ENCODE peak calls at places on chromosomes 11 and 22, in nine cellular contexts. G is K562, A is tibial artery, X is bronchial epithelial cell, T is astrocyte of the spinal cord, W is type B pancreatic cell, L is fibroblast of mammary gland, I is right lobe of liver, Y is psoas muscle. M is an unnamed sample.

GRCh38 chr11:75487366-75487765 is 38.4 kb downstream of the GDPD5 start:
- DNase-seq in G (no peak), A (no peak), X (no peak), T (no peak), W (no peak), L (no peak), I (no peak), Y (no peak), M (no peak)

GRCh38 chr11:75245356-75246005 is 4.9 kb downstream of the TPBGL start:
- DNase-seq in G (no peak), A (peak), X (no peak), T (no peak), W (no peak), L (no peak), I (peak), Y (no peak), M (peak)

GRCh38 chr22:30267382-30268302 is 991 bp upstream of the OSM start:
- DNase-seq in G (no peak), A (no peak), X (no peak), T (no peak), W (no peak), L (no peak), I (no peak), Y (no peak), M (no peak)

GRCh38 chr11:86955111-86955673 is at the start of gene FZD4:
- DNase-seq in G (peak), A (peak), X (peak), T (peak), W (peak), L (peak), I (peak), Y (peak), M (peak)

GRCh38 chr11:11422291-11423128 is 69.5 kb upstream of the CSNK2A3 start:
- DNase-seq in G (no peak), A (no peak), X (peak), T (no peak), W (no peak), L (no peak), I (no peak), Y (no peak), M (no peak)

GRCh38 chr11:6576471-6577373 is 26.7 kb downstream of the RRP8 start:
- DNase-seq in G (no peak), A (no peak), X (no peak), T (peak), W (no peak), L (peak), I (no peak), Y (no peak), M (no peak)

GRCh38 chr11:2093575-2094353 is 45.4 kb downstream of the IGF2 start:
- DNase-seq in G (no peak), A (peak), X (peak), T (no peak), W (no peak), L (peak), I (peak), Y (peak), M (peak)

GRCh38 chr11:85750646-85751045 is 60.3 kb downstream of the SYTL2 start:
- DNase-seq in G (no peak), A (no peak), X (no peak), T (no peak), W (no peak), L (no peak), I (no peak), Y (no peak), M (no peak)

GRCh38 chr11:47944555-47945128 is 35.7 kb upstream of the PTPRJ start:
- DNase-seq in G (no peak), A (no peak), X (peak), T (no peak), W (no peak), L (no peak), I (no peak), Y (no peak), M (no peak)

GRCh38 chr11:47943721-47944554 is 36.4 kb upstream of the PTPRJ start:
- DNase-seq in G (peak), A (no peak), X (no peak), T (no peak), W (no peak), L (no peak), I (no peak), Y (no peak), M (no peak)

GRCh38 chr11:47938791-47939560 is 41.4 kb upstream of the PTPRJ start:
- DNase-seq in G (no peak), A (no peak), X (no peak), T (no peak), W (no peak), L (no peak), I (no peak), Y (no peak), M (no peak)

GRCh38 chr11:47946682-47947575 is 33.4 kb upstream of the PTPRJ start:
- DNase-seq in G (peak), A (peak), X (peak), T (peak), W (no peak), L (peak), I (peak), Y (peak), M (peak)

DNA sequence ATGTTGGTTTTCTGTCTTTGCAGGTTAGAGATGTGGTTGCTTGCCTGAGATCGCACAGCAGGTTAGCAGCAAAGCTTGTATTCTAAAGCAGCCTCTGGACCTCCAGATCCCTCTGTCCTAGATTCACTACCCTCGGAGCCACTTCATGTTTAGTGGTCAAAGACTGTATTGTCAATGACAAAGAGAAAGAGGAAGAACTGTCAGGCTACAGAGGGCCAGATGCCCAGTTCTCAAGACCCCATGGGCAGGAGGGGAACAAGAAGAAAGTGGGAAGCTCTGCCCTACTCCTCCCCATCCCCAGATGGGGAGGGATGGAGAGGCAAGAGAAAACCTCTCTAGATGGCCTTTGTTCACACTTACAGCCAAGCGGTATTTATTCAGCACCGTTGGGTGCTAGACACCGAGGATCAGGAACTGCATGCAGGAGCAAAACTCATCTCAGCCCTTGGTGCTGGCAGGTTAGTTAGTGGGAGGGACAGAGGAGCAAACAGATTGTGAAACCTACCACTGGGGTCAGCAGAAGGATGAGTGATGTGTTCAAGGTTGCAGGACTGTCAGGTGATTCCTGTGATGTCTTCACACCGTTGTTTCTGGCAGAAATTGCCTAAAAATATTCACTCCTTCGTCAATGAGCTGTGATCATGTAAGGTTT is 38.3 kb upstream of the PTPRJ start:
- DNase-seq in G (no peak), A (no peak), X (no peak), T (no peak), W (no peak), L (no peak), I (peak), Y (no peak), M (no peak)
- TF ChIP-seq CTCF in G (no peak), A (no peak), X (no peak), T (no peak), W (no peak), L (no peak), I (no peak), Y (no peak), M (no peak)

GRCh38 chr22:44116755-44117684 is 63.7 kb upstream of the PARVG start:
- DNase-seq in G (no peak), A (no peak), X (no peak), T (no peak), W (no peak), L (no peak), I (no peak), Y (no peak), M (no peak)

GRCh38 chr22:44118645-44119315 is 61.9 kb upstream of the PARVG start:
- DNase-seq in G (no peak), A (no peak), X (no peak), T (no peak), W (no peak), L (no peak), I (no peak), Y (no peak), M (no peak)

GRCh38 chr22:44116331-44116730 is 64.4 kb upstream of the PARVG start:
- DNase-seq in G (no peak), A (no peak), X (no peak), T (no peak), W (no peak), L (no peak), I (no peak), Y (no peak), M (no peak)

GRCh38 chr22:44119669-44120313 is 60.9 kb upstream of the PARVG start:
- DNase-seq in G (no peak), A (no peak), X (no peak), T (no peak), W (no peak), L (no peak), I (no peak), Y (no peak), M (no peak)

DNA sequence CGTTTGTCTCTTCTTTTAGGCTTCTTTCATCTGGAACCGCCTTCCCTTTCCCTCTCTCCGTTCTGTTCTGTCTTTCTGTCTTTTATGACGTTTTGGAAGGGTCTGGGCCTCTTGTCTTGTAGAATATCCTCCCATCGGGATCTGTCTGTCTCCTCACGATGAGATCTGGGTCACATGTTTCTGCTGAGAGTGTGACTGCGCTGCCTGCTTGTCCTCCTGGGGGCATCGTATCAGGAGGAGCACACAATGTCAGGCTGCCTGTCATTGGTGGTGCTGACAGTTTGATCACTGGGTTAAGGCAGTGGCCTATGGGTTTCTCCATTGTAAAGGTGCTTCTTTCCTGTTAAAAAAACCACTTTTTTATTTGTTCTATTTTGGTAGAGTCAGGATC is 60.4 kb upstream of the PARVG start:
- DNase-seq in G (no peak), A (no peak), X (no peak), T (no peak), W (no peak), L (no peak), I (no peak), Y (no peak), M (no peak)
- TF ChIP-seq CTCF in G (no peak), A (no peak), X (no peak), T (no peak), W (no peak), L (no peak), I (no peak), Y (no peak), M (no peak)

GRCh38 chr22:38437416-38437815 is 17.6 kb downstream of the KCNJ4 start:
- DNase-seq in G (no peak), A (no peak), X (peak), T (no peak), W (no peak), L (no peak), I (no peak), Y (no peak), M (no peak)

GRCh38 chr22:38436629-38437395 is 18.2 kb downstream of the KCNJ4 start:
- DNase-seq in G (no peak), A (no peak), X (no peak), T (no peak), W (no peak), L (no peak), I (no peak), Y (no peak), M (no peak)

GRCh38 chr22:38435960-38436359 is 19.0 kb downstream of the KCNJ4 start:
- DNase-seq in G (no peak), A (no peak), X (no peak), T (no peak), W (no peak), L (no peak), I (no peak), Y (no peak), M (no peak)

GRCh38 chr22:38433871-38434270 is 21.1 kb downstream of the KCNJ4 start:
- DNase-seq in G (no peak), A (no peak), X (no peak), T (no peak), W (no peak), L (no peak), I (no peak), Y (no peak), M (no peak)

GRCh38 chr22:38435010-38435409 is 20.0 kb downstream of the KCNJ4 start:
- DNase-seq in G (no peak), A (no peak), X (no peak), T (no peak), W (no peak), L (no peak), I (no peak), Y (no peak), M (no peak)
- TF ChIP-seq CTCF in G (peak), A (no peak), X (no peak), T (no peak), W (no peak), L (no peak), I (no peak), Y (no peak), M (no peak)

GRCh38 chr22:50121202-50121740 is 31.5 kb downstream of the MOV10L1 start:
- DNase-seq in G (no peak), A (no peak), X (no peak), T (no peak), W (no peak), L (no peak), I (peak), Y (no peak), M (no peak)

GRCh38 chr22:50119169-50119767 is 29.5 kb downstream of the MOV10L1 start:
- DNase-seq in G (no peak), A (no peak), X (no peak), T (no peak), W (no peak), L (no peak), I (no peak), Y (no peak), M (no peak)

GRCh38 chr22:50125029-50125428 is 35.2 kb downstream of the MOV10L1 start:
- DNase-seq in G (no peak), A (no peak), X (no peak), T (no peak), W (no peak), L (no peak), I (no peak), Y (no peak), M (no peak)

GRCh38 chr22:50119768-50120251 is 30.0 kb downstream of the MOV10L1 start:
- DNase-seq in G (no peak), A (no peak), X (no peak), T (peak), W (no peak), L (peak), I (no peak), Y (no peak), M (no peak)

DNA sequence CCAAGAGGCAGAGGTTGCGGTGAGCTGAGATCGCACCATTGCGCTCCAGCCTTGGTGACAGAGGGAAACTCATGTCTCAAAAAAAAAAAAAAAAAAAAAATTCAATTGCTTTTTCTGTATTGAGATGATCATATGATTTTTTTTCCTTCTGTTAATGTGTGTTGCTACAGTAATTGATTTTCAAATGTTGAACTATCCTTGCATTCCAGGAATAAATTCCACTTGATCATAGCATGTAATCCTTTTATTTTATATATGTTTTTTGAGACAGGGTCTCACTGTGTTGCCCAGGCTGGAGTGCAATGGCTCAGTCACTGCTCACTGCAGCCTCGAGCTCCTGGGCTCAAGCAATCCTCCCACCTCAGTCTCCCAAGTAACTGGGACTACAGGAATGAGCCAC is 33.3 kb downstream of the MOV10L1 start:
- DNase-seq in G (no peak), A (no peak), X (no peak), T (no peak), W (no peak), L (no peak), I (no peak), Y (no peak), M (no peak)
- TF ChIP-seq CTCF in G (no peak), A (no peak), X (no peak), T (no peak), W (no peak), L (no peak), I (no peak), Y (no peak), M (no peak)

DNA sequence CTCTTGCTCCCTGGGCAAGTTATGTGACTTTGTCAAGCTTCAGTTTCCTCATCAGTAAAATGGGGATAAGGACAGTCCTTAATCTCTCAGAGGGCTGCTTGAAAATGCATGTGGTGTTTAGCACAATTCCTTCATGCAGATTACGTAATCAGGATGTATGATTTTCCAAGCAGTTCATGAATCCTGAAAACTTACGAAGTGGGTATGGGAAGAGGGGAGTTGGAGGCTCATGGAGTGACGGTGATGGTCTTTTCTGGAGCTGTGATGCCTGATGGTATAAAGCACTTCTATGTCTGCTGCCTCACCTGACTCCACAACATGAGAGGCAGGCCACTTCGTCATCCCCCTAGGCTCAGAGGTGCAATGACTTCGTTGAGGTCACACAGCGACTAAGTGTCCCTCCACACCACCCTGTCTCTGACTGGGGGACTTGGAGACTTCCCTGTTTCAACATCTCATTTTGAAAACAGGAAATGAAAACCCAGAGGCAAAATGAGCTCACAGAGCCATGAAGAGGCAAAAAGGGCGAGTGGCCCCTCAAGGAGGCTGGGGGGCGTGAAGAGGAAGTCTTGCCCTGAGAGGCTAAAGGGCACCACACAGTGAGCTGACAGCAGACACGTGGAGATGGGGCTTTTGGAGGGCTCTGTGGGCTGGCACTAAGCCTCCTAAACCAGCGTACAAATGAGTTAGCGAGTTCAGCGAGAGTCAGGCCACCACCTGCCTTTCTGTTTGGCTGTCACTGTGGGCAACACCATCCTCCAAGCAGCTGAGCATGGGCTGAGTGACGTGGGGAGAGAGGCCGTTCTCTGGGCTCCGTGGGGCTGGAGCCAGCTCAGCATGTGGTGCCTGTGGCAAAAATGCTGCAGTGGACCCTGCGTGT is 10.1 kb downstream of the MCM5 start:
- DNase-seq in G (no peak), A (no peak), X (no peak), T (no peak), W (no peak), L (no peak), I (peak), Y (no peak), M (peak)
- TF ChIP-seq CTCF in G (no peak), A (no peak), X (no peak), T (no peak), W (no peak), L (no peak), I (no peak), Y (no peak), M (no peak)

GRCh38 chr11:78417888-78418583 is 416 bp upstream of the GAB2 start:
- DNase-seq in G (peak), A (peak), X (peak), T (peak), W (peak), L (peak), I (peak), Y (peak), M (peak)

GRCh38 chr11:78420796-78421209 is 3.2 kb upstream of the GAB2 start:
- DNase-seq in G (no peak), A (peak), X (peak), T (peak), W (no peak), L (peak), I (peak), Y (peak), M (peak)

GRCh38 chr11:78418584-78419211 is 1.1 kb upstream of the GAB2 start:
- DNase-seq in G (no peak), A (no peak), X (no peak), T (no peak), W (no peak), L (peak), I (no peak), Y (no peak), M (no peak)

GRCh38 chr11:78419327-78419726 is 1.7 kb upstream of the GAB2 start:
- DNase-seq in G (no peak), A (peak), X (peak), T (peak), W (no peak), L (peak), I (peak), Y (peak), M (peak)

GRCh38 chr11:78420255-78420764 is 2.7 kb upstream of the GAB2 start:
- DNase-seq in G (peak), A (peak), X (peak), T (peak), W (no peak), L (peak), I (peak), Y (peak), M (peak)
- TF ChIP-seq CTCF in G (peak), A (peak), X (peak), T (peak), W (peak), L (peak), I (peak), Y (peak), M (peak)

GRCh38 chr11:119605137-119605675 is 123.8 kb downstream of the NECTIN1 start:
- DNase-seq in G (no peak), A (no peak), X (no peak), T (no peak), W (no peak), L (no peak), I (no peak), Y (no peak), M (no peak)

GRCh38 chr11:119607726-119608125 is 121.3 kb downstream of the NECTIN1 start:
- DNase-seq in G (no peak), A (no peak), X (no peak), T (no peak), W (no peak), L (no peak), I (no peak), Y (no peak), M (no peak)

GRCh38 chr11:119608201-119608600 is 120.8 kb downstream of the NECTIN1 start:
- DNase-seq in G (no peak), A (no peak), X (no peak), T (no peak), W (no peak), L (no peak), I (no peak), Y (no peak), M (no peak)

GRCh38 chr11:119599864-119600593 is 129.0 kb downstream of the NECTIN1 start:
- DNase-seq in G (no peak), A (no peak), X (peak), T (no peak), W (no peak), L (peak), I (no peak), Y (no peak), M (no peak)

GRCh38 chr11:119602745-119603373 is 126.1 kb downstream of the NECTIN1 start:
- DNase-seq in G (no peak), A (no peak), X (no peak), T (no peak), W (no peak), L (no peak), I (no peak), Y (no peak), M (no peak)
- TF ChIP-seq CTCF in G (peak), A (no peak), X (peak), T (peak), W (peak), L (no peak), I (no peak), Y (no peak), M (no peak)

GRCh38 chr11:100674212-100674611 is 12.9 kb upstream of the ARHGAP42 start:
- DNase-seq in G (no peak), A (no peak), X (no peak), T (no peak), W (no peak), L (peak), I (no peak), Y (no peak), M (no peak)
- TF ChIP-seq CTCF in G (no peak), A (no peak), X (no peak), T (no peak), W (no peak), L (no peak), I (no peak), Y (no peak), M (no peak)

DNA sequence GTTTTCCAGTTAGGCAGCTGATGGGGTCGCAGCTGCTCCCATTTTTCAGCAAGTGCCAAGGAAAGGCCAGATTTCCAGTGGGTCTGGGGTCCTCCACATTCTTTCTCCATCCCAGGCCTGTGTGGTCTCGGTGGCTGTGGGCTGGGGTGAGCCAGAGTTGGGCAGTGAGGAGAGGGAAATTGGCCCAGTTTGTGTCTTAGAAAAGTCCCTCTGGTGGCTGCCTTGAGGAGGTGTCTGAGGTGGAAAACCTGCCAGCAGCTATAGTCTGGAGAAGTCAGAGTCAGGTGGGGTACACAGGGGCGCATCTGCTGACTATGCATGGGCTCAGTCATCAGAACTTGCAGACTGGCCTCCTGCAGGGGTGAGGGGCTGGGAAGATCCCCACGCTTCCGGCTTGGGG is 30.5 kb downstream of the MRGPRD start:
- DNase-seq in G (peak), A (no peak), X (peak), T (peak), W (no peak), L (peak), I (no peak), Y (no peak), M (no peak)
- TF ChIP-seq CTCF in G (peak), A (no peak), X (peak), T (peak), W (peak), L (peak), I (no peak), Y (no peak), M (peak)